ENCODE peak calls at places on chromosomes 6 and 20, in nine cellular contexts. R, K, A, B, F, W, I, N and Y are unnamed samples.
A peak's percentile ranks its signal among the peaks of the same experiment; 100 is the strongest.

GRCh38 chr6:44780161-44780560 is 392.7 kb downstream of the CDC5L start:
- DNase-seq in A (no peak), N (no peak), R (no peak), F (no peak), B (no peak), I (no peak), K (no peak), W (no peak), Y (no peak)

GRCh38 chr6:32491703-32492102 is 38.4 kb downstream of the HLA-DRB5 start:
- DNase-seq in B (no peak), I (no peak), A (no peak), N (no peak), K (no peak), F (no peak), R (no peak), W (no peak), Y (no peak)

GRCh38 chr6:20468179-20468578 is 66.1 kb upstream of the CDKAL1 start:
- DNase-seq in A (no peak), B (no peak), N (no peak), K (no peak), F (no peak), R (no peak), W (no peak), I (no peak), Y (no peak)

GRCh38 chr6:119627908-119628669 is 278.5 kb upstream of the MAN1A1 start:
- DNase-seq in F (no peak), K (no peak), N (no peak), B (peak; percentile 60), W (no peak), R (peak; percentile 49), A (no peak), I (peak; percentile 30), Y (no peak)

GRCh38 chr20:51014797-51015722 is 7.8 kb downstream of the KCNG1 start:
- DNase-seq in F (no peak), I (peak; percentile 56), B (peak; percentile 69), N (peak; percentile 84), R (peak; percentile 73), W (no peak), K (no peak), A (no peak), Y (peak; percentile 13)

GRCh38 chr6:135423649-135424128 is 73.9 kb downstream of the AHI1 start:
- DNase-seq in F (no peak), A (no peak), B (peak; percentile 29), R (peak; percentile 59), I (no peak), W (no peak), N (peak; percentile 8), K (no peak), Y (no peak)

GRCh38 chr6:63582579-63583231 is 10.4 kb downstream of the LOC128125822 start:
- DNase-seq in F (no peak), R (no peak), B (no peak), I (no peak), W (no peak), A (no peak), K (no peak), N (no peak), Y (no peak)

GRCh38 chr6:95364016-95364604 is 213.2 kb upstream of the MANEA start:
- DNase-seq in K (no peak), I (no peak), B (no peak), W (no peak), A (no peak), F (no peak), R (peak; percentile 10), N (peak; percentile 3), Y (no peak)

GRCh38 chr6:129105035-129105434 is 222.1 kb downstream of the LAMA2 start:
- DNase-seq in W (no peak), R (peak; percentile 7), I (no peak), F (no peak), B (no peak), K (no peak), N (no peak), A (no peak), Y (no peak)

GRCh38 chr6:128990915-128991314 is 108.0 kb downstream of the LAMA2 start:
- DNase-seq in I (no peak), R (no peak), F (no peak), N (no peak), B (no peak), W (no peak), A (no peak), K (no peak), Y (no peak)

GRCh38 chr6:79646006-79646405 is 14.9 kb downstream of the SH3BGRL2 start:
- DNase-seq in B (no peak), A (no peak), N (no peak), W (no peak), K (no peak), R (no peak), F (no peak), I (no peak), Y (no peak)

GRCh38 chr6:110652520-110652919 is 162.7 kb downstream of the CDK19 start:
- DNase-seq in K (no peak), R (peak; percentile 41), I (no peak), B (no peak), F (no peak), N (no peak), A (no peak), W (no peak), Y (no peak)

GRCh38 chr20:44959896-44960852 is at the start of gene TOMM34:
- DNase-seq in W (peak; percentile 94), N (peak; percentile 96), A (peak; percentile 97), R (peak; percentile 90), I (peak; percentile 98), F (peak; percentile 99), B (peak; percentile 97), K (peak; percentile 94), Y (peak; percentile 97)

GRCh38 chr20:58179432-58180099 is 48.9 kb downstream of the ANKRD60 start:
- DNase-seq in B (peak; percentile 87), K (peak; percentile 34), R (no peak), F (no peak), I (peak; percentile 56), N (peak; percentile 48), W (peak; percentile 86), A (peak; percentile 63), Y (peak; percentile 21)

GRCh38 chr6:157274116-157274470 is 49.2 kb downstream of the TMEM242 start:
- DNase-seq in I (no peak), W (no peak), R (no peak), A (no peak), F (no peak), N (no peak), B (no peak), K (no peak), Y (no peak)

GRCh38 chr6:157273756-157274088 is 49.6 kb downstream of the TMEM242 start:
- DNase-seq in F (peak; percentile 78), I (peak; percentile 24), A (no peak), B (peak; percentile 89), N (peak; percentile 70), W (peak; percentile 57), R (peak; percentile 9), K (no peak), Y (no peak)

GRCh38 chr6:157272866-157273755 is 50.2 kb downstream of the TMEM242 start:
- DNase-seq in B (peak; percentile 53), R (no peak), K (no peak), F (no peak), A (no peak), W (no peak), I (no peak), N (peak; percentile 28), Y (no peak)

GRCh38 chr6:157276134-157276532 is 47.2 kb downstream of the TMEM242 start:
- DNase-seq in R (no peak), K (no peak), I (peak; percentile 53), A (no peak), F (no peak), B (no peak), W (no peak), N (no peak), Y (no peak)

GRCh38 chr6:157274471-157275226 is 48.7 kb downstream of the TMEM242 start:
- DNase-seq in R (peak; percentile 57), B (peak; percentile 94), N (peak; percentile 67), F (peak; percentile 93), W (peak; percentile 80), I (peak; percentile 80), K (peak; percentile 55), A (peak; percentile 79), Y (peak; percentile 73)
- TF ChIP-seq POLR2A in R (peak; percentile 67), B (peak; percentile 63), N (peak; percentile 3), F (no peak), W (no peak), I (peak; percentile 28), K (no peak), A (peak; percentile 52), Y (no peak)

GRCh38 chr20:64145458-64146300 is 18.6 kb upstream of the MYT1 start:
- DNase-seq in R (no peak), F (no peak), N (no peak), B (peak; percentile 49), I (no peak), W (no peak), A (peak; percentile 34), K (no peak), Y (no peak)
- TF ChIP-seq CTCF in R (peak; percentile 7), F (no peak), N (no peak), B (peak; percentile 74), I (no peak), W (no peak), A (no peak), K (no peak), Y (no peak)

GRCh38 chr6:112017169-112017568 is 36.7 kb upstream of the CCN6 start:
- DNase-seq in I (no peak), R (no peak), F (no peak), B (no peak), A (no peak), W (no peak), N (no peak), K (no peak), Y (no peak)

GRCh38 chr6:112017760-112018537 is 36.0 kb upstream of the CCN6 start:
- DNase-seq in W (no peak), B (no peak), F (no peak), R (no peak), N (no peak), I (no peak), A (no peak), K (no peak), Y (no peak)

GRCh38 chr6:112015725-112016124 is 38.2 kb upstream of the CCN6 start:
- DNase-seq in F (no peak), A (no peak), B (no peak), K (no peak), I (no peak), W (no peak), N (no peak), R (no peak), Y (no peak)

GRCh38 chr6:112014483-112014882 is 39.4 kb upstream of the CCN6 start:
- DNase-seq in I (no peak), N (no peak), B (no peak), F (no peak), A (no peak), W (no peak), R (peak; percentile 83), K (no peak), Y (no peak)

DNA sequence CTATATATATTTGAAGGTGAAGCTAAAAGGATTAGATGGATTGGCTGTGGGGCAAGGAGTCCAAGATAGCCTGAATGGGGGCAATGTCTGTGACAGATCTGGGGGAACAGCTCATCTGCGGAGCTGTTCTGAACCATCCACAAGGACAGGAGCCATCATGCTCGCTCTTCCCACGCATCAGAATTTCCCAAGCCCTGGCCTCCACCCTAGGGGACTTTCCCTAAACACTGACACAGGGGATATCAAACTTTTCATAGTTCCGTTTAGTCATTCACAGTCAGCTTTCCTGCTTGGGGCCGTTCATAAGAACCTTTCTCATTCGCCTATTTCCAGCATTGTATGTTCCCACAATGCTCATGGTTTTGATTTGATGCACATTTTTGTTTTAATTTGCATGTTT is 37.6 kb upstream of the CCN6 start:
- DNase-seq in A (no peak), I (no peak), K (no peak), F (no peak), R (peak; percentile 40), B (no peak), N (no peak), W (no peak), Y (no peak)
- H3K4me1 ChIP-seq in A (no peaks in the 10 kb centered on the region), I (peaks cover 20% of the 10 kb centered on the region), K (peaks cover 5% of the 10 kb centered on the region), F (no peaks in the 10 kb centered on the region), R (peaks cover 7% of the 10 kb centered on the region), B (no peaks in the 10 kb centered on the region), N (no peaks in the 10 kb centered on the region), W (peaks cover 8% of the 10 kb centered on the region), Y (peaks cover 16% of the 10 kb centered on the region)

GRCh38 chr6:36847152-36847551 is 7.9 kb upstream of the CPNE5 start:
- DNase-seq in A (no peak), R (no peak), B (no peak), I (no peak), K (no peak), N (no peak), W (no peak), F (no peak), Y (no peak)
- TF ChIP-seq POLR2A in A (no peak), R (no peak), B (no peak), I (no peak), K (no peak), N (no peak), W (no peak), F (no peak), Y (no peak)